ENCODE peak calls at places on chromosomes 6 and 20, in nine cellular contexts. Z is effector memory CD4-positive, alpha-beta T cell; E is H1; M is heart left ventricle; O is colonic mucosa; N is RWPE1; L is transverse colon; X is OCI-LY7; H is gastrocnemius medialis. W is an unnamed sample.

GRCh38 chr20:11350126-11351005 is 567.3 kb upstream of the BTBD3 start:
- DNase-seq in O (peak), X (no peak), L (no peak), E (no peak), H (no peak), Z (no peak), M (no peak), N (peak), W (no peak)

GRCh38 chr6:137874204-137875001 is 7.3 kb downstream of the TNFAIP3 start:
- DNase-seq in E (no peak), Z (no peak), L (peak), H (no peak), X (no peak), N (no peak), O (peak), M (no peak), W (no peak)

GRCh38 chr6:46563924-46564323 is 72.7 kb upstream of the RCAN2 start:
- DNase-seq in M (no peak), Z (no peak), X (no peak), N (no peak), H (no peak), O (no peak), L (no peak), E (no peak), W (no peak)

GRCh38 chr20:47353224-47353696 is 3.2 kb downstream of the ZMYND8 start:
- DNase-seq in N (no peak), O (no peak), X (no peak), H (no peak), E (no peak), Z (no peak), L (no peak), M (no peak), W (no peak)

GRCh38 chr6:41713650-41714291 is 21.6 kb downstream of the TFEB start:
- DNase-seq in O (no peak), M (peak), E (no peak), N (no peak), Z (no peak), H (peak), L (no peak), X (no peak), W (no peak)

GRCh38 chr20:21269772-21270171 is 33.4 kb upstream of the XRN2 start:
- DNase-seq in M (no peak), H (no peak), X (no peak), N (no peak), Z (no peak), L (no peak), O (no peak), E (no peak), W (no peak)

GRCh38 chr20:61842011-61842410 is 223.7 kb downstream of the TAF4 start:
- DNase-seq in M (no peak), Z (no peak), N (no peak), O (no peak), E (no peak), X (no peak), L (no peak), H (peak), W (no peak)

GRCh38 chr6:89082439-89082838 is 1.9 kb downstream of the PNRC1 start:
- DNase-seq in H (no peak), O (peak), X (peak), M (no peak), E (no peak), L (no peak), Z (no peak), N (peak), W (peak)

GRCh38 chr20:18587665-18588553 is at the start of gene DTD1:
- DNase-seq in Z (peak), H (peak), O (peak), X (peak), L (peak), N (peak), E (peak), M (peak), W (peak)

GRCh38 chr6:129684903-129685639 is 24.9 kb downstream of the ARHGAP18 start:
- DNase-seq in H (no peak), L (no peak), O (no peak), E (no peak), M (no peak), N (no peak), X (no peak), Z (no peak), W (no peak)

GRCh38 chr20:46176744-46177378 is 58.7 kb downstream of the CD40 start:
- DNase-seq in X (no peak), H (no peak), M (no peak), O (no peak), N (no peak), E (no peak), Z (no peak), L (no peak), W (no peak)

GRCh38 chr20:24776755-24777271 is 172.3 kb upstream of the CST7 start:
- DNase-seq in Z (no peak), E (no peak), L (peak), M (no peak), H (no peak), X (no peak), O (no peak), N (no peak), W (no peak)

GRCh38 chr6:101932704-101933103 is 539.2 kb downstream of the GRIK2 start:
- DNase-seq in M (no peak), N (no peak), H (no peak), L (no peak), O (no peak), X (no peak), E (no peak), Z (no peak), W (no peak)

GRCh38 chr20:13342469-13343242 is 121.6 kb downstream of the ISM1 start:
- DNase-seq in N (no peak), L (no peak), E (no peak), Z (no peak), H (no peak), O (no peak), X (no peak), M (no peak), W (no peak)

GRCh38 chr6:135504734-135505133 is 7.2 kb upstream of the AHI1 start:
- DNase-seq in M (no peak), X (no peak), E (no peak), N (no peak), L (no peak), Z (no peak), O (no peak), H (no peak), W (no peak)

GRCh38 chr6:145814035-145814500 is 527 bp downstream of the FBXO30 start:
- DNase-seq in H (peak), E (no peak), L (peak), X (peak), M (no peak), N (peak), Z (no peak), O (peak), W (peak)

GRCh38 chr6:105648276-105648675 is 245.4 kb upstream of the PREP start:
- DNase-seq in Z (no peak), X (no peak), M (no peak), O (no peak), H (no peak), L (no peak), N (no peak), E (no peak), W (no peak)

GRCh38 chr6:17869010-17869752 is 118.3 kb downstream of the KIF13A start:
- DNase-seq in M (no peak), E (no peak), X (no peak), O (no peak), H (no peak), L (no peak), Z (no peak), N (no peak), W (no peak)

GRCh38 chr6:145028144-145028818 is 707.0 kb downstream of the EPM2A start:
- DNase-seq in N (peak), H (no peak), M (no peak), L (no peak), X (peak), E (no peak), O (peak), Z (no peak), W (no peak)

GRCh38 chr6:31179042-31179386 is 8.5 kb upstream of the POU5F1 start:
- DNase-seq in X (no peak), L (peak), M (no peak), E (no peak), H (no peak), O (peak), N (no peak), Z (no peak), W (no peak)
- H3K27ac ChIP-seq in X (no peak), L (peak), M (no peak), E (no peak), H (no peak), O (peak), N (peak), Z (no peak), W (no peak)

GRCh38 chr20:57638173-57638894 is 18.1 kb upstream of the ZBP1 start:
- DNase-seq in H (no peak), N (no peak), X (no peak), L (no peak), O (no peak), E (no peak), Z (no peak), M (no peak), W (no peak)
- H3K27ac ChIP-seq in H (no peak), N (no peak), X (no peak), L (no peak), O (no peak), E (no peak), Z (no peak), M (no peak), W (no peak)

DNA sequence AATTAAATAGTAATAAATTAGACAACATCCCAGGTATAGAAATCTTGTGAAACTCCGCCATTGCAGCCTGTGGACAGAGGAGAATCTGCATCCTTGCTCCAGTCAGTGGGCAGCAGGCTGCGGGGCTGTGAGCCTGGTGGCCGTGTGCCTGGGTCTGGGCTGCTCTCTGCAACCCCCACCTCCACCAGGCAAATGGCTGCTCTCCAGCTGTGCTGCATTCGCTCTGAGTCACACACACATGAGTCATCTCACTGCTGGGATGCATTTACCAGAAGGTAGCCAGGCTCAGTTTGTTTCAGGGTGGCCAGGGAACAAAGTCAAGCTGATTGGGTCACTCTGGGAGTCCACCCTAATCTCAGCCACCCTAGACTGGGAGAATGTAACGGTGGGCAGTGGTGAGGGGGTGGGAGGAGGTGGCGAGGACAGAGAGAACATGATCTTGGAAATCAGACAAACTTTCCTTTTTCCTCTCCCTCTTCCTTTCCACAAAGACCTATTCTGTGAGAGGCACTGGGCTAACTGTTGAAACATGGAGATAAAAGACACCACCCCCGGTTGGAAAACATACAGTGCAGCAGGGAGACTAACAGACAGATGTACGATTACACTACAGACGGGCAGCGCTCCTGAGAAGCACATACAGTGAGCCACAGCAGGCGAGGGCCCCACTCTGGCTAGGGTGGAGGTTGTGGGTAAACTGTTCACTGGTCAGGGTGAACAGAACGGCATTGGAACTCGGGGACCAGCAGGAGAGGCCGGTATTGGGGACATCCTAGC is 59.2 kb downstream of the TRAM2 start:
- DNase-seq in O (peak), N (peak), E (peak), H (peak), X (no peak), L (peak), Z (no peak), M (peak), W (no peak)
- H3K27ac ChIP-seq in O (peak), N (peak), E (peak), H (peak), X (no peak), L (peak), Z (no peak), M (peak), W (no peak)

DNA sequence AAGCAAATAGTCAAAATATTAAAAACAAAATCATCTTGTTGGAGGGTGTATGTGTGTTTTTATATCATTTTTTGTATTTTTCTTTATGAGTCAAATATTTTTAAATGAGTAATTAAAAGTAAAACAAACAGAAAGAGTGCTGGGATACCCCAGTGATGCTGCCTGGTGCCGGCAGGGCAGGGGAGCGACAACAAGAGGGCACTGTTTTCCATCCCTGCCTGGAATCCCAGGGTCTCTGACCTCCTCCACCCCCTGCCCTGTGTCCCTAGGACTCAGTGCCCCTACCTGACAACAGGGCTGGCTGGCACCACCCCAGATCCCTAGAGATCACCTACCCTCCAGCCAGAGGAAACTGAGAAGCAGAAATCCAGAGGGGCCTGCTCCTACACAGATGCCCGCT is 41.9 kb upstream of the HMGA1 start:
- DNase-seq in H (no peak), E (no peak), Z (no peak), N (no peak), O (no peak), L (no peak), X (no peak), M (no peak), W (no peak)
- H3K27ac ChIP-seq in H (no peak), E (no peak), Z (no peak), N (no peak), O (no peak), L (no peak), X (no peak), M (no peak), W (no peak)

GRCh38 chr6:24403501-24403824 is 727 bp downstream of the MRS2 start:
- DNase-seq in M (no peak), E (no peak), N (peak), O (no peak), Z (no peak), X (no peak), H (no peak), L (no peak), W (no peak)
- H3K27ac ChIP-seq in M (peak), E (peak), N (peak), O (peak), Z (no peak), X (no peak), H (peak), L (peak), W (peak)

GRCh38 chr20:49181265-49181877 is 6.8 kb downstream of the STAU1 start:
- DNase-seq in H (no peak), X (no peak), N (no peak), Z (no peak), E (no peak), L (no peak), M (no peak), O (no peak), W (no peak)
- H3K27ac ChIP-seq in H (no peak), X (no peak), N (no peak), Z (no peak), E (no peak), L (peak), M (no peak), O (no peak), W (no peak)

GRCh38 chr6:55819811-55820210 is 55.6 kb downstream of the BMP5 start:
- DNase-seq in M (no peak), H (no peak), X (no peak), O (no peak), L (no peak), N (no peak), Z (no peak), E (no peak), W (no peak)
- H3K27ac ChIP-seq in M (no peak), H (peak), X (no peak), O (no peak), L (no peak), N (no peak), Z (no peak), E (no peak), W (no peak)

W was measured in naive thymus-derived CD4-positive, alpha-beta T cell.